ENCODE peak calls at places on chromosomes 3 and 15, in seven cellular contexts. L is tibial artery, N is foreskin fibroblast, O is cardiac fibroblast, H is IMR-90, G is right cardiac atrium, Z is WERI-Rb-1. K is an unnamed sample.

GRCh38 chr15:52440414-52440813 is 88.3 kb downstream of the MYO5A start:
- DNase-seq in Z (no peak), H (peak), G (no peak), O (no peak), L (no peak), N (peak), K (no peak)

GRCh38 chr3:49151610-49152009 is 14.5 kb downstream of the CCDC71 start:
- DNase-seq in H (no peak), Z (no peak), O (no peak), G (no peak), L (no peak), N (no peak), K (no peak)

GRCh38 chr15:38038659-38039442 is 104.4 kb downstream of the TMCO5A start:
- DNase-seq in H (peak), Z (no peak), O (peak), N (peak), L (no peak), G (no peak), K (no peak)

GRCh38 chr15:48887144-48887543 is 9.2 kb downstream of the EID1 start:
- DNase-seq in H (no peak), N (peak), Z (no peak), G (no peak), L (no peak), O (no peak), K (no peak)

GRCh38 chr3:136291302-136291701 is 41.2 kb downstream of the PCCB start:
- DNase-seq in H (no peak), G (no peak), L (no peak), N (no peak), Z (no peak), O (no peak), K (no peak)

GRCh38 chr3:23575697-23576096 is 230.1 kb upstream of the UBE2E1 start:
- DNase-seq in O (peak), G (no peak), H (peak), Z (no peak), L (no peak), N (peak), K (no peak)

GRCh38 chr3:134799393-134799792 is 4.3 kb downstream of the EPHB1 start:
- DNase-seq in O (no peak), G (no peak), L (peak), N (peak), H (peak), Z (no peak), K (no peak)

GRCh38 chr15:95277266-95277665 is 1045.9 kb downstream of the MCTP2 start:
- DNase-seq in Z (no peak), L (no peak), G (no peak), H (peak), O (peak), N (peak), K (no peak)

GRCh38 chr3:24048843-24049242 is 103.8 kb downstream of the NR1D2 start:
- DNase-seq in Z (no peak), L (no peak), H (no peak), G (no peak), N (peak), O (peak), K (no peak)

GRCh38 chr15:77623878-77624524 is 8.7 kb downstream of the LINGO1 start:
- DNase-seq in H (no peak), Z (no peak), G (no peak), N (no peak), L (no peak), O (peak), K (no peak)

GRCh38 chr3:160400048-160400630 is 689 bp downstream of the SMC4 start:
- DNase-seq in G (peak), O (peak), L (peak), Z (peak), H (peak), N (peak), K (no peak)

GRCh38 chr3:102024270-102024904 is 175.1 kb downstream of the NFKBIZ start:
- DNase-seq in L (no peak), H (no peak), G (no peak), N (no peak), Z (no peak), O (no peak), K (no peak)

GRCh38 chr3:43894176-43895049 is 203.7 kb downstream of the ABHD5 start:
- DNase-seq in G (peak), O (peak), H (peak), Z (no peak), L (peak), N (peak), K (no peak)

GRCh38 chr3:31004025-31004678 is 109.7 kb upstream of the GADL1 start:
- DNase-seq in H (peak), L (no peak), O (peak), N (peak), G (no peak), Z (no peak), K (no peak)

GRCh38 chr3:32340039-32340438 is 51.6 kb upstream of the CMTM7 start:
- DNase-seq in N (peak), G (no peak), Z (peak), H (peak), L (no peak), O (peak), K (peak)

GRCh38 chr3:85589145-85589544 is 630.4 kb downstream of the CADM2 start:
- DNase-seq in H (peak), N (peak), G (no peak), L (no peak), Z (no peak), O (no peak), K (no peak)

GRCh38 chr3:112333386-112334334 is 704 bp downstream of the CD200 start:
- DNase-seq in G (peak), Z (no peak), L (peak), O (peak), N (no peak), H (no peak), K (no peak)

GRCh38 chr15:65547841-65548240 is 17.6 kb downstream of the HACD3 start:
- DNase-seq in H (no peak), N (no peak), L (no peak), G (no peak), Z (no peak), O (no peak), K (no peak)

GRCh38 chr3:61221759-61222362 is 29.4 kb downstream of the FHIT start:
- DNase-seq in O (no peak), L (no peak), N (no peak), G (no peak), Z (no peak), H (no peak), K (no peak)

GRCh38 chr3:171976526-171976925 is 62.9 kb upstream of the FNDC3B start:
- DNase-seq in L (no peak), G (no peak), N (peak), H (peak), Z (no peak), O (peak), K (no peak)

GRCh38 chr15:63362196-63362595 is 19.4 kb downstream of the CA12 start:
- DNase-seq in O (peak), H (no peak), G (peak), Z (no peak), L (no peak), N (no peak), K (no peak)

GRCh38 chr3:42513521-42513920 is 11.1 kb downstream of the VIPR1 start:
- DNase-seq in Z (no peak), O (no peak), H (no peak), G (no peak), L (no peak), N (no peak), K (no peak)

GRCh38 chr3:194249323-194250103 is 101.6 kb downstream of the CPN2 start:
- DNase-seq in G (no peak), O (peak), L (no peak), N (no peak), H (no peak), Z (no peak), K (no peak)

GRCh38 chr15:59399465-59400102 is 26.9 kb upstream of the MYO1E start:
- DNase-seq in L (no peak), Z (no peak), O (no peak), G (no peak), N (no peak), H (no peak), K (no peak)
- H3K4me3 ChIP-seq in L (no peak), Z (no peak), O (no peak), G (no peak), N (no peak), H (no peak), K (no peak)

GRCh38 chr15:61393524-61393923 is 164.4 kb upstream of the RORA start:
- DNase-seq in N (no peak), Z (no peak), H (no peak), G (no peak), L (no peak), O (no peak), K (no peak)

GRCh38 chr15:61398310-61398709 is 169.2 kb upstream of the RORA start:
- DNase-seq in O (no peak), N (no peak), L (no peak), H (no peak), Z (no peak), G (no peak), K (no peak)

GRCh38 chr15:61401903-61402698 is 173.0 kb upstream of the RORA start:
- DNase-seq in G (no peak), L (no peak), Z (no peak), H (no peak), N (no peak), O (no peak), K (no peak)

GRCh38 chr15:61393949-61394348 is 164.8 kb upstream of the RORA start:
- DNase-seq in L (peak), O (no peak), Z (no peak), N (peak), G (no peak), H (no peak), K (no peak)

DNA sequence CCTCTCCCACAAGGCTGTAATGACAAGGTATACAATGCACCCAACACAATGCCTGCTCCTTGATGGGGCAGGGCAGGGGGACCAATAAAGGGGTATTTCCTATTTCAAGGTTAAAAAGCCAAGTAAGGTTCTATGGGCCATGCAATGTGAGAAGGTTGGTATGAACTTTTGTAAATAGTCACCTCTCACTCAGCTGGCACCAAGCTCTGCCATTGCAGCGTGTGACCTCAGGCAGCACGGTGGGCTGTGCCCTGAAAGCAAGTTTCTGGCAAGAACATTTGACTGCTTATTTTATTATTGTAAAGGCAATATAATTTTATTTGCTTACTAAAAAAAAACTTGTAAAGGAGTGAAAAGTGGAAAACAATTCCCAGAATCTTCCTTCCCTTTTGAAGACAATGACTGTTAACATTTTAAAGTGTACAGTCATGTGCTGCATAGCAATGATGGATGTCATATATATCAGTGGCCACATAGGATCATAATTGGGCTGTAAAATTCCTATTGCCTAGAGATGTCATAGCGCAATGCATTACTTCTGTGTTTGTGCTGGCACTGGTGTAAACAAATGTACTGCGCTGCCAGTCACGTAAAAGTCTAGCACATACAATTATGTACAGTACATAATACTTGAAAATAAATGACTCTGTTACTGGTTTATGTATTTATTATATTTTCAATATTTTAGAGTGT is 167.3 kb upstream of the RORA start:
- DNase-seq in H (no peak), N (peak), L (no peak), Z (no peak), O (no peak), G (no peak), K (peak)
- H3K4me3 ChIP-seq in H (no peak), N (no peak), L (no peak), Z (no peak), O (no peak), G (no peak), K (no peak)

DNA sequence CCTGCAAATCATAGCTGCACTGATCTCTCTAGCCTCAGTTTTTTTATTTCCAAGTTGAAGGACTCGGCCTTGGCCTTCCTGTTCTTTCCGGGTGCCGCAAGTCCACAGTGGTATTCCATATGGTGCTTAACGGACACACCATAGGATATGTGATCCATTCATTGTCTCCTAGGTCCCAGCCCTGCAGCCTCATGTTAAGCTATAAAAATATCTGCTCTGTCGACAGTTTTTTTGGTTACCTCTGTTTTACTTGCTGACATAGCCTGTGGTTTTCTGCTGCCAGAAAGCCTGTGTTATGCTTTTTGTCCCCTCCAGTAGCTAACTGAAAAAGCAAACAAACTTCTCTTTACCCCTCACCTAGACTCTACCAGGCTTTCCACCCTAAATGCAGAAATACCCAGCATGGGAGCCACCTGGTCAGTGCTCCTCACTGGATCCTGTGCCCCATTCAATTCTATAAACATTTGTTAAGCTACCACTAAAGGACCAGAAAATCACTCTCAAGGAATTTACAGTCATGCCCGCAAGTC is 5.3 kb downstream of the INAFM2 start:
- DNase-seq in H (no peak), O (no peak), N (no peak), Z (no peak), L (no peak), G (no peak), K (no peak)
- H3K4me3 ChIP-seq in H (no peak), O (no peak), N (no peak), Z (no peak), L (peak), G (no peak), K (no peak)

GRCh38 chr3:113744941-113745272 is 1.1 kb downstream of the NAA50 start:
- DNase-seq in H (no peak), O (no peak), G (no peak), N (no peak), L (no peak), Z (no peak), K (no peak)

GRCh38 chr3:113746069-113746954 is at the start of gene NAA50:
- DNase-seq in Z (peak), N (peak), O (peak), L (peak), H (peak), G (peak), K (peak)

GRCh38 chr3:113741086-113741485 is 5.0 kb downstream of the NAA50 start:
- DNase-seq in L (no peak), H (no peak), O (no peak), G (no peak), N (no peak), Z (no peak), K (no peak)

GRCh38 chr3:113745273-113746068 is 578 bp downstream of the NAA50 start:
- DNase-seq in H (peak), G (peak), N (peak), Z (peak), O (peak), L (peak), K (peak)

GRCh38 chr3:113743006-113743639 is 2.9 kb downstream of the NAA50 start:
- DNase-seq in N (no peak), G (no peak), Z (no peak), H (no peak), L (no peak), O (no peak), K (no peak)
- H3K4me3 ChIP-seq in N (peak), G (no peak), Z (no peak), H (no peak), L (no peak), O (no peak), K (no peak)

GRCh38 chr3:120418446-120418845 is 32.3 kb downstream of the FSTL1 start:
- DNase-seq in N (no peak), O (no peak), L (no peak), Z (no peak), H (no peak), G (no peak), K (no peak)

GRCh38 chr3:120417272-120417911 is 33.4 kb downstream of the FSTL1 start:
- DNase-seq in L (peak), G (peak), Z (peak), H (peak), O (peak), N (peak), K (peak)

GRCh38 chr3:120415756-120416155 is 35.0 kb downstream of the FSTL1 start:
- DNase-seq in L (no peak), O (no peak), Z (peak), H (no peak), G (no peak), N (no peak), K (no peak)

GRCh38 chr3:120418866-120419490 is 31.8 kb downstream of the FSTL1 start:
- DNase-seq in L (no peak), H (no peak), O (peak), G (no peak), Z (peak), N (peak), K (peak)

GRCh38 chr3:120416868-120417267 is 33.9 kb downstream of the FSTL1 start:
- DNase-seq in L (no peak), G (no peak), Z (no peak), H (no peak), O (no peak), N (no peak), K (no peak)
- H3K4me3 ChIP-seq in L (no peak), G (no peak), Z (no peak), H (no peak), O (no peak), N (no peak), K (no peak)

GRCh38 chr15:43941071-43941470 is 114.3 kb downstream of the WDR76 start:
- DNase-seq in G (no peak), H (no peak), L (no peak), O (no peak), N (no peak), Z (no peak), K (no peak)
- H3K4me3 ChIP-seq in G (no peak), H (no peak), L (no peak), O (no peak), N (no peak), Z (no peak), K (no peak)

DNA sequence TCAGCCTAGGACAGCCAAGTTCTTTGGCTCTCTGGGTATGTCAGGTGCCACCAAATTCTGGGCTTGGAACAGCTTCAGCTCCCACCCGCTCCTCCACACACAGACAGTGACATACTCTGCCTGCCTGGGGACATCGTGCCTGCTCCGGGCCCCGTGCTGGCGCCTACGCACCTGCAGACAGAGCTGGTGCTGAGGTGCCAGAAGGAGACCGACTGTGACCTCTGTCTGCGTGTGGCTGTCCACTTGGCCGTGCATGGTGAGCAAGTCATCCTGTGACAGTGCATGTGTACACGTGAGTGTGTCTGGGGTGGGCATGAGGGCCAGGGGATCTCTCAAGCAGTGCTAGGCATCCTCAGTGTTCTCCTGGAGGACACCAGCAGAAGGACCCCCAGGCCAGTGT is 922 bp downstream of the IL17RC start:
- DNase-seq in L (no peak), G (no peak), Z (no peak), O (no peak), N (no peak), H (no peak), K (no peak)
- H3K4me3 ChIP-seq in L (peak), G (peak), Z (no peak), O (no peak), N (peak), H (no peak), K (peak)

GRCh38 chr3:87997298-87997697 is 61.5 kb downstream of the CGGBP1 start:
- DNase-seq in H (no peak), O (no peak), N (no peak), L (no peak), G (no peak), Z (no peak), K (no peak)
- H3K4me3 ChIP-seq in H (no peak), O (no peak), N (no peak), L (no peak), G (no peak), Z (no peak), K (no peak)

GRCh38 chr3:128999104-128999503 is 2.0 kb upstream of the EFCC1 start:
- DNase-seq in L (no peak), O (no peak), H (no peak), N (no peak), Z (no peak), G (no peak), K (no peak)

GRCh38 chr3:129002573-129003569 is 1.8 kb downstream of the EFCC1 start:
- DNase-seq in O (no peak), H (no peak), Z (no peak), N (no peak), G (no peak), L (peak), K (no peak)

GRCh38 chr3:129001817-129002572 is 891 bp downstream of the EFCC1 start:
- DNase-seq in N (peak), O (no peak), H (no peak), L (no peak), Z (no peak), G (no peak), K (no peak)

GRCh38 chr3:129000742-129001100 is 383 bp upstream of the EFCC1 start:
- DNase-seq in N (no peak), L (no peak), H (no peak), G (no peak), O (no peak), Z (no peak), K (no peak)

GRCh38 chr3:129001101-129001816 is at the start of gene EFCC1:
- DNase-seq in L (no peak), H (no peak), N (peak), O (peak), G (peak), Z (no peak), K (no peak)
- H3K4me3 ChIP-seq in L (peak), H (peak), N (peak), O (peak), G (peak), Z (peak), K (no peak)